ENCODE peak calls at places on chromosomes 2 and 18, in nine cellular contexts. Z is adrenal gland, R is right atrium auricular region, V is left ventricle myocardium inferior, U is left lung, S is ovary, D is upper lobe of left lung, F is mammary epithelial cell, X is hepatocyte. Y is an unnamed sample. For H3K4me1, the result is how much of the 10 kb centered on the place peaks cover.

GRCh38 chr18:61435064-61435652 is 101.9 kb downstream of the CDH20 start:
- DNase-seq in Z (no peak), R (no peak), V (no peak), U (no peak), S (no peak), D (no peak), F (no peak), X (peak), Y (peak)

GRCh38 chr18:32548688-32549087 is 78.0 kb upstream of the GAREM1 start:
- DNase-seq in Z (no peak), R (no peak), V (no peak), U (no peak), S (no peak), D (no peak), F (no peak), X (peak), Y (no peak)

GRCh38 chr2:68994864-68995263 is 18.1 kb upstream of the ANTXR1 start:
- DNase-seq in Z (no peak), R (peak), V (peak), U (no peak), S (no peak), D (no peak), F (no peak), X (no peak), Y (no peak)

GRCh38 chr2:231632559-231633142 is 40.0 kb downstream of the TEX44 start:
- DNase-seq in Z (no peak), R (no peak), V (no peak), U (no peak), S (no peak), D (no peak), F (no peak), X (no peak), Y (no peak)

GRCh38 chr18:9869713-9870430 is 15.9 kb upstream of the TXNDC2 start:
- DNase-seq in Z (peak), R (no peak), V (no peak), U (no peak), S (peak), D (no peak), F (peak), X (peak), Y (no peak)

GRCh38 chr2:221322741-221323140 is 249.4 kb downstream of the EPHA4 start:
- DNase-seq in Z (no peak), R (no peak), V (no peak), U (no peak), S (no peak), D (no peak), F (no peak), X (no peak), Y (no peak)

GRCh38 chr2:11396690-11396985 is 52.2 kb upstream of the ROCK2 start:
- DNase-seq in Z (no peak), R (no peak), V (no peak), U (no peak), S (no peak), D (no peak), F (no peak), X (no peak), Y (no peak)

GRCh38 chr2:240624011-240624949 is 1.0 kb upstream of the GPR35 start:
- DNase-seq in Z (no peak), R (no peak), V (peak), U (peak), S (peak), D (peak), F (no peak), X (no peak), Y (peak)

GRCh38 chr2:46347649-46348280 is 50.6 kb downstream of the EPAS1 start:
- DNase-seq in Z (no peak), R (no peak), V (no peak), U (no peak), S (no peak), D (no peak), F (no peak), X (no peak), Y (no peak)
- H3K4me1 ChIP-seq in Z (under half), R (under half), V (half or more), U (half or more), S (under half), D (half or more), F (under half), X (under half), Y (under half)

DNA sequence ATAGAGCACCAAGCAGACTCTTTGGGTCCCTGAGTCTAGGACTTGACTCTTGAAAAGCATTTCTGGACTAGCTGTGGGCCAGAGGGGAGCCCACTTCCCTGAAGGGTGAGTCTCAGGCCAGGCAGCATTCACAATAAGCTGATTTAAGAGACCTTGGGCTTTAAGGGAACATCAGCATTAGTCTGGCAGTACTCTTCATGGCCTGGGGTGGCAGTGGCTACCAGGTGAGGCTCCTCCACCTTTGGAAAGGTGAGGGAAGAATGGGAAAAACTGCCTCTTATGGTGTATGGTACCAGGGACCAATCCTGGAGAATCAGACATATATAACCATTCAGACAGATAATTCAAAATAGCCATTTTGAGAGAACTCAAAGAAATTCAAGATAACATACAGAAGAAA is 599.9 kb upstream of the POU3F3 start:
- DNase-seq in Z (no peak), R (no peak), V (no peak), U (no peak), S (no peak), D (no peak), F (no peak), X (no peak), Y (no peak)
- TF ChIP-seq CTCF in Z (no peak), R (no peak), V (no peak), U (no peak), S (no peak), D (no peak), F (no peak), X (no peak), Y (no peak)

GRCh38 chr18:44111337-44111736 is 569.4 kb upstream of the SETBP1 start:
- DNase-seq in Z (no peak), R (no peak), V (no peak), U (no peak), S (no peak), D (no peak), F (no peak), X (no peak), Y (no peak)
- H3K4me3 ChIP-seq in Z (no peak), R (no peak), V (no peak), U (no peak), S (no peak), D (no peak), F (no peak), X (no peak), Y (no peak)

GRCh38 chr2:85711578-85712060 is 17.5 kb downstream of the GNLY start:
- DNase-seq in Z (no peak), R (peak), V (no peak), U (no peak), S (no peak), D (peak), F (no peak), X (no peak), Y (no peak)
- H3K4me1 ChIP-seq in Z (half or more), R (under half), V (half or more), U (half or more), S (under half), D (half or more), F (under half), X (under half), Y (under half)

GRCh38 chr2:207115715-207116364 is 49.9 kb downstream of the KLF7 start:
- DNase-seq in Z (peak), R (no peak), V (peak), U (no peak), S (peak), D (no peak), F (no peak), X (no peak), Y (peak)
- TF ChIP-seq CTCF in Z (no peak), R (no peak), V (peak), U (no peak), S (no peak), D (no peak), F (no peak), X (peak), Y (peak)

GRCh38 chr18:31447530-31448191 is at the start of gene DSG3:
- DNase-seq in Z (no peak), R (no peak), V (no peak), U (no peak), S (no peak), D (no peak), F (peak), X (no peak), Y (no peak)
- H3K4me3 ChIP-seq in Z (no peak), R (no peak), V (no peak), U (no peak), S (no peak), D (no peak), F (peak), X (no peak), Y (no peak)

DNA sequence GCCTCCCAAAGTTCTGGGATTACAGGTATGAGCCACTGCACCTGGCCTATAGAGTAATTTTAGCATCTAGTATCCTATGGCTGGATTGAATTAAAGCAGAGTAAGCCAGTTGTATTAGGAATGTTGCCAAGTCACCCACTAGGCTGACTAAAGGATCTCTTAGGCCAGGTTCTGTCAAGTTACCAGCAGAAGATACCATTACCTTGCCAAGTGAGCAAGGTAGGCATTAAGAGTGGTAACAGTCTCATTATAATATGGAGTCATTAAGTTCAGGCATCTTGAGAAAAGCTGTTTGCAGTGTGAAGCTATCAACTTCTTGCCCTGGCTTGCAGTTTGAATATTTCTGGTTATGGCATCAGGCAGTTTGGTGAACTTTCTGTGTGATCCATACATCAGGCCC is 37.0 kb upstream of the MTCL1 start:
- DNase-seq in Z (no peak), R (no peak), V (no peak), U (no peak), S (no peak), D (no peak), F (peak), X (no peak), Y (no peak)
- H3K4me1 ChIP-seq in Z (under half), R (under half), V (under half), U (under half), S (under half), D (under half), F (under half), X (under half), Y (under half)

GRCh38 chr2:211854832-211855231 is 683.8 kb downstream of the ERBB4 start:
- DNase-seq in Z (no peak), R (no peak), V (no peak), U (no peak), S (no peak), D (no peak), F (no peak), X (no peak), Y (no peak)
- TF ChIP-seq CTCF in Z (no peak), R (no peak), V (no peak), U (no peak), S (no peak), D (no peak), F (peak), X (no peak), Y (peak)